ENCODE peak calls at places on chromosomes 12 and 14, in five cellular contexts. U is left cardiac atrium, M is anterior cingulate cortex, A is retina, P is brain microvascular endothelial cell. N is an unnamed sample.

GRCh38 chr12:102883204-102883799 is 33.7 kb downstream of the PAH start:
- DNase-seq in U (peak; percentile 53), M (peak; percentile 21), A (peak; percentile 79), P (peak; percentile 52), N (peak; percentile 8)

GRCh38 chr14:68229423-68229831 is 409.8 kb downstream of the RAD51B start:
- DNase-seq in U (no peak), M (no peak), A (no peak), P (no peak), N (no peak)

GRCh38 chr14:34722723-34723545 is 8.5 kb upstream of the CFL2 start:
- DNase-seq in U (no peak), M (peak; percentile 30), A (peak; percentile 74), P (peak; percentile 52), N (peak; percentile 10)

GRCh38 chr12:15599266-15600037 is 189.7 kb downstream of the EPS8 start:
- DNase-seq in U (peak; percentile 39), M (no peak), A (no peak), P (peak; percentile 57), N (no peak)

GRCh38 chr12:57726151-57726883 is 12.2 kb downstream of the AGAP2 start:
- DNase-seq in U (peak; percentile 86), M (peak; percentile 50), A (peak; percentile 85), P (peak; percentile 79), N (peak; percentile 37)

GRCh38 chr14:102471921-102472814 is 37.4 kb downstream of the ANKRD9 start:
- DNase-seq in U (no peak), M (no peak), A (no peak), P (no peak), N (no peak)

GRCh38 chr12:50057000-50057841 is at the start of gene ASIC1:
- DNase-seq in U (peak; percentile 76), M (peak; percentile 53), A (peak; percentile 89), P (peak; percentile 56), N (peak; percentile 18)

GRCh38 chr14:68283378-68284123 is 464.0 kb downstream of the RAD51B start:
- DNase-seq in U (peak; percentile 30), M (no peak), A (no peak), P (no peak), N (no peak)

GRCh38 chr14:88551936-88552565 is 2.8 kb downstream of the PTPN21 start:
- DNase-seq in U (peak; percentile 32), M (no peak), A (no peak), P (no peak), N (peak; percentile 4)